ENCODE peak calls at places on chromosomes 13 and 19, in five cellular contexts. One of them, this sample, is unnamed.

GRCh38 chr19:37309834-37310575 is 60.9 kb upstream of the ZNF527 start:
- DNase-seq in foreskin fibroblast: peak
- DNase-seq in endothelial cell: no peak
- DNase-seq in left ventricle myocardium superior: no peak
- DNase-seq in GM23248: no peak
- DNase-seq in this sample: no peak

GRCh38 chr19:46133101-46133627 is 8.7 kb upstream of the IGFL3 start:
- DNase-seq in endothelial cell: peak
- DNase-seq in left ventricle myocardium superior: no peak
- DNase-seq in GM23248: peak
- DNase-seq in foreskin fibroblast: peak
- DNase-seq in this sample: peak

GRCh38 chr13:26186141-26186870 is 35.8 kb downstream of the RNF6 start:
- DNase-seq in left ventricle myocardium superior: peak
- DNase-seq in GM23248: peak
- DNase-seq in foreskin fibroblast: peak
- DNase-seq in endothelial cell: peak
- DNase-seq in this sample: peak

GRCh38 chr13:114229486-114229885 is 5.2 kb upstream of the CDC16 start:
- DNase-seq in endothelial cell: no peak
- DNase-seq in left ventricle myocardium superior: no peak
- DNase-seq in foreskin fibroblast: no peak
- DNase-seq in GM23248: peak
- DNase-seq in this sample: peak

GRCh38 chr19:42197375-42197817 is 20.1 kb downstream of the DEDD2 start:
- DNase-seq in endothelial cell: no peak
- DNase-seq in left ventricle myocardium superior: no peak
- DNase-seq in foreskin fibroblast: peak
- DNase-seq in GM23248: no peak
- DNase-seq in this sample: no peak

GRCh38 chr13:47039106-47039505 is 142.3 kb upstream of the HTR2A start:
- DNase-seq in left ventricle myocardium superior: no peak
- DNase-seq in GM23248: peak
- DNase-seq in endothelial cell: no peak
- DNase-seq in foreskin fibroblast: peak
- DNase-seq in this sample: peak

GRCh38 chr13:72651196-72651595 is 76.2 kb downstream of the MZT1 start:
- DNase-seq in foreskin fibroblast: no peak
- DNase-seq in endothelial cell: no peak
- DNase-seq in GM23248: no peak
- DNase-seq in left ventricle myocardium superior: no peak
- DNase-seq in this sample: no peak

GRCh38 chr19:17339088-17339741 is 1.9 kb downstream of the GTPBP3 start:
- DNase-seq in GM23248: no peak
- DNase-seq in foreskin fibroblast: no peak
- DNase-seq in endothelial cell: no peak
- DNase-seq in left ventricle myocardium superior: no peak
- DNase-seq in this sample: no peak

GRCh38 chr13:23433171-23434153 is at the start of gene SACS:
- DNase-seq in endothelial cell: peak
- DNase-seq in foreskin fibroblast: peak
- DNase-seq in left ventricle myocardium superior: peak
- DNase-seq in GM23248: peak
- DNase-seq in this sample: peak

GRCh38 chr13:51502206-51502651 is 49.4 kb upstream of the INTS6 start:
- DNase-seq in left ventricle myocardium superior: no peak
- DNase-seq in GM23248: peak
- DNase-seq in foreskin fibroblast: peak
- DNase-seq in endothelial cell: no peak
- DNase-seq in this sample: peak

GRCh38 chr13:98927954-98928927 is 49.6 kb downstream of the DOCK9 start:
- DNase-seq in endothelial cell: no peak
- DNase-seq in left ventricle myocardium superior: no peak
- DNase-seq in GM23248: peak
- DNase-seq in foreskin fibroblast: peak
- DNase-seq in this sample: peak

GRCh38 chr13:112606125-112607001 is 18.4 kb upstream of the TUBGCP3 start:
- DNase-seq in GM23248: peak
- DNase-seq in foreskin fibroblast: peak
- DNase-seq in endothelial cell: peak
- DNase-seq in left ventricle myocardium superior: peak
- DNase-seq in this sample: peak

GRCh38 chr13:76522083-76522755 is 364.0 kb downstream of the KCTD12 start:
- DNase-seq in endothelial cell: no peak
- DNase-seq in left ventricle myocardium superior: no peak
- DNase-seq in GM23248: no peak
- DNase-seq in foreskin fibroblast: peak
- DNase-seq in this sample: no peak

GRCh38 chr19:19215792-19216191 is 4.0 kb downstream of the NCAN start:
- DNase-seq in foreskin fibroblast: no peak
- DNase-seq in left ventricle myocardium superior: no peak
- DNase-seq in endothelial cell: no peak
- DNase-seq in GM23248: no peak
- DNase-seq in this sample: no peak

GRCh38 chr13:33109801-33110200 is 93.6 kb downstream of the KL start:
- DNase-seq in GM23248: peak
- DNase-seq in endothelial cell: peak
- DNase-seq in foreskin fibroblast: peak
- DNase-seq in left ventricle myocardium superior: no peak
- DNase-seq in this sample: no peak

GRCh38 chr13:35963982-35964665 is 167.1 kb downstream of the DCLK1 start:
- DNase-seq in GM23248: no peak
- DNase-seq in foreskin fibroblast: no peak
- DNase-seq in endothelial cell: no peak
- DNase-seq in left ventricle myocardium superior: no peak
- DNase-seq in this sample: no peak

GRCh38 chr19:23999821-24000610 is 85.3 kb downstream of the ZNF726 start:
- DNase-seq in GM23248: no peak
- DNase-seq in foreskin fibroblast: no peak
- DNase-seq in endothelial cell: no peak
- DNase-seq in left ventricle myocardium superior: no peak
- DNase-seq in this sample: no peak

GRCh38 chr19:46634045-46634655 is 1.9 kb downstream of the GNG8 start:
- DNase-seq in left ventricle myocardium superior: peak
- DNase-seq in foreskin fibroblast: peak
- DNase-seq in GM23248: peak
- DNase-seq in endothelial cell: peak
- DNase-seq in this sample: peak

GRCh38 chr19:54959840-54960239 is 6.3 kb upstream of the NLRP2 start:
- DNase-seq in foreskin fibroblast: no peak
- DNase-seq in left ventricle myocardium superior: no peak
- DNase-seq in endothelial cell: no peak
- DNase-seq in GM23248: no peak
- DNase-seq in this sample: no peak

GRCh38 chr13:39930544-39931444 is 275.3 kb downstream of the COG6 start:
- DNase-seq in endothelial cell: no peak
- DNase-seq in foreskin fibroblast: no peak
- DNase-seq in left ventricle myocardium superior: no peak
- DNase-seq in GM23248: no peak
- DNase-seq in this sample: no peak

GRCh38 chr13:80712026-80712425 is 371.1 kb upstream of the SPRY2 start:
- DNase-seq in left ventricle myocardium superior: no peak
- DNase-seq in GM23248: no peak
- DNase-seq in foreskin fibroblast: peak
- DNase-seq in endothelial cell: no peak
- DNase-seq in this sample: no peak

GRCh38 chr19:35224681-35225604 is 3.6 kb downstream of the FAM187B start:
- DNase-seq in left ventricle myocardium superior: no peak
- DNase-seq in endothelial cell: no peak
- DNase-seq in foreskin fibroblast: no peak
- DNase-seq in GM23248: no peak
- DNase-seq in this sample: no peak

GRCh38 chr13:107883561-107884175 is 331.7 kb downstream of the LIG4 start:
- DNase-seq in GM23248: peak
- DNase-seq in foreskin fibroblast: no peak
- DNase-seq in left ventricle myocardium superior: no peak
- DNase-seq in endothelial cell: no peak
- DNase-seq in this sample: no peak

GRCh38 chr19:15107056-15108010 is at the start of gene SYDE1:
- DNase-seq in endothelial cell: peak
- DNase-seq in left ventricle myocardium superior: peak
- DNase-seq in GM23248: peak
- DNase-seq in foreskin fibroblast: peak
- DNase-seq in this sample: peak

GRCh38 chr13:31009166-31009565 is 76.7 kb downstream of the TEX26 start:
- DNase-seq in endothelial cell: no peak
- DNase-seq in foreskin fibroblast: no peak
- DNase-seq in GM23248: no peak
- DNase-seq in left ventricle myocardium superior: no peak
- DNase-seq in this sample: no peak